ENCODE peak calls at places on chromosomes 2 and 18, in nine cellular contexts. E is cardiac fibroblast; N is naive thymus-derived CD8-positive, alpha-beta T cell; Q is NCI-H82; S is dorsolateral prefrontal cortex; L is ovary; F is tibial artery; Y is NCI-H2171 treated with DMSO at 0.1 percent for 48 hours; A is M059J. B is an unnamed sample.

GRCh38 chr2:195555971-195556370 is 101.1 kb upstream of the SLC39A10 start:
- DNase-seq in L (no peak), E (no peak), S (no peak), A (no peak), Q (no peak), Y (no peak), F (no peak), N (no peak), B (no peak)

GRCh38 chr2:7108792-7109557 is 191.8 kb downstream of the RNF144A start:
- DNase-seq in Q (no peak), N (no peak), F (no peak), Y (peak), L (no peak), A (no peak), E (no peak), S (no peak), B (no peak)

GRCh38 chr18:65788373-65788772 is 37.6 kb downstream of the CDH7 start:
- DNase-seq in Y (peak), F (no peak), A (no peak), Q (peak), N (peak), E (no peak), S (no peak), L (no peak), B (no peak)

GRCh38 chr2:212538156-212539144 is at the start of gene ERBB4:
- DNase-seq in F (peak), Y (no peak), L (no peak), E (no peak), A (no peak), N (no peak), Q (peak), S (peak), B (no peak)

GRCh38 chr18:66511810-66512209 is 92.1 kb downstream of the CDH19 start:
- DNase-seq in L (no peak), F (no peak), S (no peak), E (peak), Y (no peak), N (no peak), Q (no peak), A (no peak), B (no peak)

GRCh38 chr18:5914016-5914415 is 18.7 kb upstream of the TMEM200C start:
- DNase-seq in L (no peak), E (no peak), S (no peak), F (no peak), Y (no peak), N (no peak), Q (no peak), A (no peak), B (no peak)

GRCh38 chr2:45974056-45974455 is 322.6 kb downstream of the PRKCE start:
- DNase-seq in L (no peak), S (no peak), E (no peak), A (no peak), Q (no peak), N (no peak), F (no peak), Y (no peak), B (no peak)

GRCh38 chr2:62197609-62198236 is 1.8 kb downstream of the B3GNT2 start:
- DNase-seq in E (no peak), Y (no peak), S (peak), F (no peak), A (peak), N (no peak), Q (peak), L (no peak), B (peak)

GRCh38 chr18:44789704-44790103 is 109.0 kb downstream of the SETBP1 start:
- DNase-seq in N (no peak), A (peak), Q (peak), E (peak), L (no peak), F (no peak), S (no peak), Y (no peak), B (no peak)

GRCh38 chr2:233490831-233491230 is 75.8 kb downstream of the USP40 start:
- DNase-seq in L (no peak), S (no peak), Q (no peak), Y (no peak), E (no peak), F (no peak), A (no peak), N (no peak), B (no peak)

GRCh38 chr2:107777962-107778361 is 48.7 kb upstream of the RGPD4 start:
- DNase-seq in A (no peak), L (no peak), E (no peak), Y (no peak), Q (no peak), S (no peak), F (no peak), N (no peak), B (no peak)

GRCh38 chr18:1505856-1506255 is 601.2 kb downstream of the ADCYAP1 start:
- DNase-seq in A (no peak), Y (no peak), L (no peak), S (no peak), Q (no peak), E (no peak), N (no peak), F (no peak), B (no peak)